ENCODE peak calls at places on chromosomes 2 and 18, in nine cellular contexts. J is H9, U is GM23248, V is psoas muscle, W is HCT116, S is fibroblast of lung, K is ovary, L is lung, G is left ventricle myocardium inferior. E is an unnamed sample.

GRCh38 chr2:66236816-66237469 is 198.0 kb upstream of the MEIS1 start:
- DNase-seq in J (no peak), V (no peak), W (no peak), G (no peak), L (no peak), S (peak; percentile 46), K (no peak), U (no peak), E (no peak)

GRCh38 chr2:111898703-111899514 is 502 bp downstream of the MERTK start:
- DNase-seq in G (peak; percentile 41), W (no peak), K (no peak), L (no peak), J (no peak), U (peak; percentile 32), V (no peak), S (no peak), E (no peak)

GRCh38 chr2:20225294-20226151 is 593 bp upstream of the SDC1 start:
- DNase-seq in L (peak; percentile 75), U (peak; percentile 64), V (peak; percentile 41), S (peak; percentile 58), K (peak; percentile 80), W (peak; percentile 42), G (peak; percentile 32), J (peak; percentile 84), E (no peak)

GRCh38 chr2:211270257-211270656 is 713.9 kb downstream of the CPS1 start:
- DNase-seq in J (no peak), U (no peak), G (no peak), K (no peak), V (no peak), W (no peak), S (no peak), L (no peak), E (no peak)

GRCh38 chr2:31197166-31197565 is 20.1 kb downstream of the CAPN14 start:
- DNase-seq in S (no peak), W (no peak), L (no peak), G (no peak), K (no peak), J (no peak), U (no peak), V (no peak), E (peak; percentile 70)

GRCh38 chr2:225464346-225465025 is 65.0 kb downstream of the NYAP2 start:
- DNase-seq in U (no peak), K (no peak), W (no peak), J (no peak), G (no peak), L (no peak), S (no peak), V (no peak), E (no peak)

GRCh38 chr2:238409341-238410200 is 17.2 kb upstream of the ASB1 start:
- DNase-seq in S (no peak), W (no peak), G (no peak), K (no peak), J (no peak), L (no peak), U (no peak), V (no peak), E (no peak)

GRCh38 chr2:112482309-112483046 is 522 bp downstream of the TTL start:
- DNase-seq in W (no peak), V (peak; percentile 27), U (peak; percentile 69), J (peak; percentile 38), G (peak; percentile 24), S (peak; percentile 47), K (peak; percentile 52), L (peak; percentile 42), E (peak; percentile 75)

GRCh38 chr2:130790808-130791616 is 35.7 kb downstream of the AMER3 start:
- DNase-seq in U (no peak), K (no peak), S (no peak), V (no peak), G (no peak), L (no peak), W (no peak), J (no peak), E (no peak)

GRCh38 chr18:46891742-46892214 is 25.5 kb downstream of the PIAS2 start:
- DNase-seq in L (no peak), W (no peak), J (no peak), G (no peak), K (no peak), S (no peak), V (no peak), U (no peak), E (no peak)

GRCh38 chr2:104836837-104837236 is 17.1 kb upstream of the POU3F3 start:
- DNase-seq in W (no peak), K (no peak), V (no peak), L (no peak), J (no peak), G (no peak), U (no peak), S (no peak), E (no peak)

GRCh38 chr2:211033765-211034164 is 477.4 kb downstream of the CPS1 start:
- DNase-seq in S (no peak), K (no peak), U (peak; percentile 15), J (no peak), G (no peak), L (no peak), V (no peak), W (peak; percentile 12), E (no peak)

GRCh38 chr18:63173983-63174382 is 145.6 kb downstream of the BCL2 start:
- DNase-seq in L (no peak), U (no peak), J (no peak), W (no peak), G (no peak), S (no peak), V (no peak), K (no peak), E (no peak)

GRCh38 chr18:63166142-63166541 is 153.4 kb downstream of the BCL2 start:
- DNase-seq in L (no peak), G (no peak), V (no peak), U (no peak), S (no peak), K (no peak), J (no peak), W (no peak), E (no peak)

GRCh38 chr18:63169853-63170252 is 149.7 kb downstream of the BCL2 start:
- DNase-seq in W (no peak), G (no peak), U (peak; percentile 21), S (no peak), J (no peak), K (no peak), L (no peak), V (no peak), E (no peak)

GRCh38 chr18:63162271-63163014 is 157.1 kb downstream of the BCL2 start:
- DNase-seq in K (no peak), S (peak; percentile 72), J (no peak), G (no peak), V (no peak), W (no peak), U (peak; percentile 58), L (no peak), E (no peak)

DNA sequence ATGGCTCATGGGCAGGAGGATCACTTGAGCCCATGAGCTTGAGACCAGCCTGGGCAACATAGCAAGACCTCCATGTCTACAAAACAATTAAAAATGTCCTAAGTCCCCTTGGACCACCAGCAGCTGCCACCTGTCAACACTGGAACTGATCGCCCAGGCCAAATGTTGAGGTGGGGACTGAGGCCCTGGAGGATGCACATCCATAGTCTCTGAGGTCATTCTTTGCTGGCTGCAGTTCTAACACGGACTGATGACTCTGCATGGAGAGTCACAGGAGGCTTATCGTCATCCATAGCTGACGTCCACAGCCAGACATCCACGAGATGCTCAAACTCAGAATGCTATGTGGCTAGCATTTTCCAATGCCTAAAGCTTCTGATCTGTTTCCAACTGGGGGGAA is 151.3 kb downstream of the BCL2 start:
- DNase-seq in K (no peak), U (no peak), W (no peak), L (no peak), V (no peak), G (no peak), J (no peak), S (no peak), E (no peak)
- H3K27ac ChIP-seq in K (no peak overlapping the region), U (no peak overlapping the region), W (no peak overlapping the region), L (no peak overlapping the region), V (no peak overlapping the region), G (no peak overlapping the region), J (no peak overlapping the region), S (no peak overlapping the region), E (no peak overlapping the region)

GRCh38 chr2:200786826-200787225 is 24.9 kb upstream of the BZW1 start:
- DNase-seq in S (peak; percentile 89), W (peak; percentile 39), U (peak; percentile 80), L (no peak), K (no peak), V (no peak), G (no peak), J (no peak), E (no peak)

GRCh38 chr2:200786423-200786822 is 25.3 kb upstream of the BZW1 start:
- DNase-seq in L (no peak), G (no peak), U (peak; percentile 57), K (no peak), V (no peak), W (no peak), S (peak; percentile 89), J (no peak), E (no peak)

GRCh38 chr2:200790185-200790584 is 21.5 kb upstream of the BZW1 start:
- DNase-seq in U (no peak), L (no peak), W (no peak), V (no peak), S (no peak), K (no peak), G (no peak), J (no peak), E (no peak)

GRCh38 chr2:200787351-200788128 is 24.2 kb upstream of the BZW1 start:
- DNase-seq in L (no peak), S (peak; percentile 98), J (no peak), U (peak; percentile 94), K (no peak), G (no peak), V (no peak), W (no peak), E (no peak)

GRCh38 chr2:200788129-200788718 is 23.5 kb upstream of the BZW1 start:
- DNase-seq in L (no peak), V (no peak), J (no peak), U (peak; percentile 68), S (peak; percentile 50), G (no peak), W (no peak), K (no peak), E (no peak)
- H3K27ac ChIP-seq in L (no peak overlapping the region), V (peak overlapping the region; percentile 25), J (no peak overlapping the region), U (peak overlapping the region; percentile 95), S (peak overlapping the region; percentile 97), G (peak overlapping the region; percentile 50), W (no peak overlapping the region), K (no peak overlapping the region), E (no peak overlapping the region)

GRCh38 chr2:54830546-54830945 is 107.1 kb downstream of the EML6 start:
- DNase-seq in W (no peak), J (no peak), S (no peak), L (no peak), K (no peak), V (no peak), U (no peak), G (no peak), E (no peak)
- H3K27ac ChIP-seq in W (no peak overlapping the region), J (no peak overlapping the region), S (no peak overlapping the region), L (no peak overlapping the region), K (no peak overlapping the region), V (no peak overlapping the region), U (no peak overlapping the region), G (no peak overlapping the region), E (no peak overlapping the region)

DNA sequence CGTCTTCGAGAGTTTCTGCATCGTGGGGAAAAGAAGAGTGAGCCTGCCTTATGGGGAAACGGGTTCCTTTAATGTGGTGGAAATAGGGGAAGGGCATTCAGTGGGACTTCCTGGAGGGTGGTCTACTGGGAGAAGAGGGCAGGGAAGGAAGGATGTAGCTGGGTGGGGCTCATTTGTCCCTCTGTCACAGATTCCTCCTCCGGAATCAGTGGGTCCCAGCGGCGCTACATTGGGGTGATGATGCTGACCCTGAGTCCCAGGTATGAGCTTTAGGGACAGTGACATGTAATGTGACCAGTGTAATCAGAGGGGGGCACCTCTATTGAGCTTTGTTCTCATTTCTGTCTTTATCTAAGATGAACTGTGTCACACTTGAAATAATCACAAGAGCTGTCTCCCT is 1.9 kb downstream of the HTRA2 start:
- DNase-seq in U (no peak), J (no peak), S (no peak), K (no peak), L (no peak), V (no peak), W (no peak), G (no peak), E (no peak)
- H3K27ac ChIP-seq in U (no peak overlapping the region), J (no peak overlapping the region), S (no peak overlapping the region), K (no peak overlapping the region), L (no peak overlapping the region), V (no peak overlapping the region), W (no peak overlapping the region), G (peak overlapping the region; percentile 93), E (no peak overlapping the region)

E was measured in endodermal cell.